ENCODE peak calls at places on chromosomes 13 and 19, in six cellular contexts. Z is uterus, K is endothelial cell of umbilical vein, H is Peyer's patch, C is right lobe of liver, G is A549. I is an unnamed sample.

GRCh38 chr13:113187263-113187669 is 21.2 kb downstream of the PCID2 start:
- DNase-seq in Z (peak), K (peak), H (no peak), C (peak), G (peak), I (peak)

GRCh38 chr19:8028951-8029491 is 23.5 kb upstream of the CCL25 start:
- DNase-seq in Z (no peak), K (no peak), H (no peak), C (no peak), G (no peak), I (no peak)

GRCh38 chr13:37640499-37640898 is 41.9 kb upstream of the POSTN start:
- DNase-seq in Z (no peak), K (peak), H (no peak), C (peak), G (peak), I (peak)

GRCh38 chr19:57245959-57246358 is 5.5 kb downstream of the ZNF805 start:
- DNase-seq in Z (no peak), K (no peak), H (no peak), C (no peak), G (no peak), I (no peak)

GRCh38 chr19:43754312-43754561 is 525 bp downstream of the SMG9 start:
- DNase-seq in Z (no peak), K (no peak), H (no peak), C (no peak), G (no peak), I (no peak)

GRCh38 chr19:1577929-1578618 is 9.9 kb upstream of the MEX3D start:
- DNase-seq in Z (no peak), K (no peak), H (no peak), C (no peak), G (no peak), I (no peak)

GRCh38 chr13:30720470-30720869 is 14.9 kb upstream of the ALOX5AP start:
- DNase-seq in Z (no peak), K (no peak), H (no peak), C (no peak), G (no peak), I (no peak)

GRCh38 chr19:1651061-1651547 is 1.3 kb downstream of the TCF3 start:
- DNase-seq in Z (no peak), K (peak), H (peak), C (peak), G (no peak), I (peak)

GRCh38 chr19:41872775-41873647 is 4.1 kb upstream of the CD79A start:
- DNase-seq in Z (no peak), K (peak), H (peak), C (peak), G (peak), I (peak)

GRCh38 chr19:22935151-22935550 is 67.8 kb downstream of the ZNF728 start:
- DNase-seq in Z (no peak), K (no peak), H (no peak), C (no peak), G (no peak), I (no peak)

GRCh38 chr13:94339116-94339687 is 140.3 kb downstream of the DCT start:
- DNase-seq in Z (peak), K (no peak), H (no peak), C (no peak), G (no peak), I (no peak)

GRCh38 chr19:31881988-31882387 is 463.4 kb upstream of the ZNF507 start:
- DNase-seq in Z (no peak), K (no peak), H (no peak), C (no peak), G (no peak), I (no peak)

GRCh38 chr13:32761472-32761871 is 175.2 kb downstream of the PDS5B start:
- DNase-seq in Z (no peak), K (no peak), H (no peak), C (no peak), G (no peak), I (no peak)

GRCh38 chr19:10111405-10111811 is at the start of gene P2RY11:
- DNase-seq in Z (no peak), K (no peak), H (peak), C (no peak), G (no peak), I (no peak)

GRCh38 chr19:23415561-23416191 is 20.4 kb upstream of the ZNF91 start:
- DNase-seq in Z (no peak), K (no peak), H (no peak), C (no peak), G (no peak), I (no peak)

GRCh38 chr13:35485451-35485850 is 9.0 kb upstream of the MAB21L1 start:
- DNase-seq in Z (no peak), K (no peak), H (no peak), C (no peak), G (no peak), I (no peak)

GRCh38 chr13:32984857-32985626 is 31.2 kb upstream of the KL start:
- DNase-seq in Z (no peak), K (no peak), H (no peak), C (no peak), G (peak), I (no peak)

GRCh38 chr19:14432817-14433453 is at the start of gene PKN1:
- DNase-seq in Z (peak), K (peak), H (peak), C (peak), G (peak), I (peak)

GRCh38 chr19:32651729-32652140 is 23.2 kb downstream of the ANKRD27 start:
- DNase-seq in Z (no peak), K (no peak), H (no peak), C (no peak), G (peak), I (no peak)

GRCh38 chr13:89324582-89324981 is 1653.4 kb downstream of the SLITRK5 start:
- DNase-seq in Z (no peak), K (no peak), H (no peak), C (no peak), G (no peak), I (no peak)

GRCh38 chr13:43245374-43245964 is 222.1 kb downstream of the DNAJC15 start:
- DNase-seq in Z (no peak), K (peak), H (no peak), C (no peak), G (no peak), I (no peak)

GRCh38 chr13:34076943-34077703 is 259.2 kb downstream of the RFC3 start:
- DNase-seq in Z (no peak), K (peak), H (no peak), C (no peak), G (peak), I (peak)

GRCh38 chr13:52159159-52159982 is at the start of gene NEK3:
- DNase-seq in Z (peak), K (peak), H (peak), C (peak), G (peak), I (peak)

GRCh38 chr19:46471116-46471733 is at the start of gene PNMA8A:
- DNase-seq in Z (peak), K (peak), H (no peak), C (peak), G (peak), I (no peak)

GRCh38 chr13:49791753-49792549 is 531 bp downstream of the KPNA3 start:
- DNase-seq in Z (peak), K (no peak), H (peak), C (peak), G (peak), I (peak)

DNA sequence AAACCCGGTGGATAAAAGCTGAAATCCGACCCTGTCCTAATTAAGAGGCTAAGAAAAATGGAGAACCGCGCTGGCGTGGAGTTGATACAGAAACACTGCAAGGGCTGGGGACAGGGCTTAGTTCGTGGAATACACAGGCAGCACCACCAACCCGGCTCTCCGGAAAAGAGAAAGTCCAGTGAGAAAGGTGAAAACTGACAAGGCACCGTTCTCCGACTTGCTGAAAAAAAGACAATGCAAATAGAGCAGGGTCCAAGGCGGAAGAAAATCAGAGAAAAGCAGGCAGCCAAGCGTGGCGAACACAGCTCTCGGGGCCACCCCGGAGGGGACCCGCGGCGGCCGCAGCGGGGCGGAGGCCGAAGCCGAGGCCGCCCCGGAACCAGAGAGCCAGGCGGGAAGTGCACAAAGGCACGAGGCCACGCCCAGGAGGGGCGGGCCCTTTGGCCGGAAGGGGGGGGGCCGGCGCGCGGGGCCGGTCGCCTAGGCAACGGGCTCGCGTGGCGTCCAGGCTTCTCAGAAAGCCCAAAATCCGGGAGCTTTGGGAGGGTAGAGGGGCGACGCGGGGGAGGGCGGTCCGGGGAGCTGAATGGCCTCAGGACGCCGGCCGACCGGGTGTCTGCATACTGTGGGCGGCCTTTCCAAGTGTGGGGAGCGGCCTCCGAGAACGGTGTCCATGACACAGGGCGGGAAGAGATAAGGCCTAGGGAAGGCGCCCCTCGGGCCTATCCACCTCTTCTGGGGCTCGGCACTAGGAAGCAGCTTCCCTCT is 1.2 kb upstream of the ING1 start:
- DNase-seq in Z (peak), K (peak), H (peak), C (peak), G (peak), I (peak)
- TF ChIP-seq POLR2A in Z (peak), K (peak), H (peak), C (peak), G (peak), I (peak)

DNA sequence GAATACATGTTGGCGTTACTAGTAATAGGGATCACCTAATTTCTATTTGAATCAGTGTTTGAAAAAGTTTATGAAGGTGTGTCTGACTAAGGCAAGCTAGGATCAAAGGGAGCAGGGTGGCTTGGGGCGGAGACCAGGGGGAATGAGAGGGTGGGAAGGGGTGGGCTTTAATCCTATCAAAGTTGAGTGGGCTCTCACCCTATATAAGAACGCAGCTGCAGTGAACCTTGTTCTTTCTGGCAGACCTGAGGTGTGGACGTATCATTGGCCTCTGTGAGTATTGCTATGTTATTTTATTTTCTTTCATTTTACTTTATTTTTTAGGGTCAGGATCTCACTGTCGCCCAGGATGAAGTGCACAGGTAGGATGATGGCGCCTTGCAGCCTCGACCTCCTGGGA is 37.4 kb downstream of the NLRP12 start:
- DNase-seq in Z (no peak), K (no peak), H (no peak), C (no peak), G (no peak), I (no peak)
- TF ChIP-seq POLR2A in Z (no peak), K (no peak), H (no peak), C (no peak), G (no peak), I (no peak)

DNA sequence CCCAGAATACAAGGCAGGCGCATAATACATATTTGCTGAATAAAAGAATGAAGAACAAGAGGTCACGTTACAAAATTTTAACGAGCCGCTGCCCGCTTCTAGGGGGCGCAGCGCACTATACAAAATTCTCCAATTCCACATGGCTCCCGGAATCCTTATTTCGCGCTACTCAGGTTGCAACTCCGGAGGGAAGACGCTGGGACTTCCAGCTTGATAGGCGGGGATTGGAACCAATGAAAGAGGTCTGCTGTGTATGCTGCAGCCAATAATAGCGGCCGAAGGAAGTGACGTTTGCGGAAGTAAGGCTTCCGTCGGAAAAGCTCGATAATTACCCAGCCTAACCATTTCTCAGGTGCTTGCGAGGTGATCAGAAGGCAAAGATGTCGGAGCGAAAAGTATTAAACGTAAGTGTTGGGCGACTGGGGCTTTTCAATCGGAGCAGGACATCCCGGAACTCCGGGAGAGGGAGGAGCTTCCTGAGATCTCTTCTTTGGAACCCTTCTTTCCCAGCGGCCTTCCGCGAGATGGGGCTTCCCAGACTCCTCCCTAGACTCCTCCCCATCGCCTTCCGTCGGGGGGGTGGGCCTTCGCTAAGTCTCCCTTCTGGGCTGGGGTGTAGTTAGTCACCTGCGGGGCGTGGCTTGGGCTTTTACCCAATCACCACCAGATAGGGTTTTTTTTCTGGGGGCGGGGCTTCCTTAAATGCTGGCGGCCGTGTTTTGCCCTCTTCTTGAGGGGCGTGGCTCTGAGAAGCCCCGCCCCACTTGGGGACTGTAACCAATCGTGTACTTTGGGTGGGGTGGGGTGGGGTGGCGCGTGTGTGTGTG is at the start of gene YJU2:
- DNase-seq in Z (peak), K (peak), H (peak), C (peak), G (peak), I (peak)
- TF ChIP-seq POLR2A in Z (peak), K (peak), H (peak), C (peak), G (peak), I (peak)

GRCh38 chr19:44775676-44776240 is 1.9 kb upstream of the CBLC start:
- DNase-seq in Z (no peak), K (no peak), H (no peak), C (no peak), G (no peak), I (no peak)

GRCh38 chr19:44777715-44778347 is at the start of gene CBLC:
- DNase-seq in Z (no peak), K (no peak), H (no peak), C (peak), G (peak), I (no peak)

GRCh38 chr19:44776402-44777096 is 1.1 kb upstream of the CBLC start:
- DNase-seq in Z (no peak), K (no peak), H (no peak), C (no peak), G (no peak), I (no peak)

GRCh38 chr19:44772969-44773368 is 4.7 kb upstream of the CBLC start:
- DNase-seq in Z (no peak), K (no peak), H (no peak), C (no peak), G (no peak), I (no peak)

GRCh38 chr19:44774614-44775013 is 3.1 kb upstream of the CBLC start:
- DNase-seq in Z (no peak), K (no peak), H (no peak), C (peak), G (no peak), I (no peak)
- TF ChIP-seq POLR2A in Z (no peak), K (no peak), H (no peak), C (no peak), G (no peak), I (no peak)